ENCODE peak calls at places on chromosomes 4 and X, in ten cellular contexts. Y is stomach, V is left ventricle myocardium inferior, U is Calu3, K is mesothelial cell of epicardium, P is CD14-positive monocyte, C is psoas muscle, M is heart right ventricle, X is neural progenitor cell, W is endothelial cell. S is an unnamed sample.

GRCh38 chr4:89101256-89102161 is 9.8 kb upstream of the TIGD2 start:
- DNase-seq in P (no peak), Y (no peak), M (no peak), X (no peak), V (no peak), C (no peak), K (no peak), U (no peak), W (no peak), S (no peak)

GRCh38 chrX:19670321-19670750 is 155.0 kb upstream of the MAP3K15 start:
- DNase-seq in U (no peak), K (no peak), Y (no peak), X (no peak), C (no peak), M (no peak), W (no peak), P (no peak), V (no peak), S (no peak)

GRCh38 chr4:53531695-53532224 is 59.5 kb downstream of the LNX1 start:
- DNase-seq in W (no peak), K (no peak), X (no peak), P (no peak), V (no peak), U (no peak), C (no peak), M (no peak), Y (no peak), S (no peak)

GRCh38 chrX:15680401-15680800 is 15.8 kb upstream of the CLTRN start:
- DNase-seq in M (no peak), W (no peak), V (no peak), X (no peak), Y (no peak), C (no peak), P (no peak), K (no peak), U (peak), S (no peak)

GRCh38 chr4:74821541-74821940 is 27.2 kb upstream of the BTC start:
- DNase-seq in U (no peak), C (no peak), K (no peak), P (no peak), V (no peak), W (no peak), Y (no peak), X (no peak), M (no peak), S (no peak)

GRCh38 chr4:147761218-147761883 is 29.5 kb downstream of the ARHGAP10 start:
- DNase-seq in P (no peak), W (no peak), K (no peak), C (no peak), U (no peak), M (no peak), X (no peak), V (no peak), Y (no peak), S (no peak)

GRCh38 chr4:188892837-188893236 is 753.6 kb downstream of the TRIML1 start:
- DNase-seq in V (no peak), W (no peak), P (no peak), U (no peak), K (no peak), X (no peak), Y (no peak), C (no peak), M (no peak), S (no peak)

GRCh38 chr4:86934147-86934771 is 552 bp upstream of the AFF1 start:
- DNase-seq in P (no peak), V (no peak), X (peak), W (no peak), U (no peak), K (no peak), C (no peak), M (no peak), Y (no peak), S (no peak)

GRCh38 chr4:108758498-108758897 is 4.4 kb downstream of the ETNPPL start:
- DNase-seq in V (no peak), P (no peak), Y (no peak), M (no peak), W (no peak), C (no peak), X (no peak), U (no peak), K (no peak), S (no peak)

GRCh38 chr4:126051709-126052424 is 737.1 kb downstream of the FAT4 start:
- DNase-seq in U (no peak), M (no peak), W (no peak), C (no peak), Y (no peak), K (no peak), P (no peak), V (no peak), X (no peak), S (no peak)
- TF ChIP-seq CTCF in U (no peak), M (no peak), W (no peak), C (no peak), Y (no peak), K (no peak), P (no peak), V (peak), X (no peak), S (peak)

GRCh38 chrX:25196221-25196620 is 180.5 kb upstream of the ARX start:
- DNase-seq in K (no peak), P (no peak), Y (no peak), V (no peak), C (no peak), M (no peak), X (no peak), U (no peak), W (no peak), S (no peak)

DNA sequence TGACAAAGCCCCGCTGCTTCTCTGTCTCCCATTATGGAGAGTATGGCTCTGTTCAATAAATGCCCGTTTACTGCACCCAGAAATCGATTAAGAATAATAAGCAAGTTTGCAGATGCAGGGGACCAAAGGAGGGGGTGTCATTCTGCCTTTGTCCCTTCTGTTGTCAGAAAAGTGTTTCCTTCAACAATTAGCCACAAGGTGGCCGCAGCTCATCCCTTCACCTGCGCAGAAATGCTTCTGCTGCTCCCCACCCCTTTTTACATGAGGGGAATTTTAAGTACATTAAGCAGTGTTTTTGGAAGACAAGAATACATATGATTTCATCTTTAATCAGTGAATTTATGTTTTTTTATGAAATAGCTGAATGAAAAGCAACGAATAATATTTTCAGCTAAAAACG is 175.6 kb upstream of the ARX start:
- DNase-seq in M (no peak), W (no peak), X (no peak), K (no peak), P (no peak), U (no peak), Y (no peak), V (no peak), C (no peak), S (no peak)
- TF ChIP-seq CTCF in M (no peak), W (no peak), X (peak), K (no peak), P (no peak), U (peak), Y (no peak), V (no peak), C (peak), S (no peak)

GRCh38 chr4:174318829-174319764 is 35.4 kb downstream of the CEP44 start:
- DNase-seq in P (no peak), X (peak), C (no peak), W (peak), Y (no peak), K (no peak), U (no peak), V (no peak), M (no peak), S (no peak)
- TF ChIP-seq CTCF in P (peak), X (peak), C (peak), W (peak), Y (no peak), K (peak), U (peak), V (peak), M (peak), S (peak)

GRCh38 chr4:126109836-126110235 is 795.1 kb downstream of the FAT4 start:
- DNase-seq in X (no peak), W (no peak), V (no peak), Y (no peak), P (no peak), M (no peak), C (no peak), K (no peak), U (no peak), S (no peak)

GRCh38 chr4:126106658-126107057 is 791.9 kb downstream of the FAT4 start:
- DNase-seq in K (no peak), M (no peak), W (no peak), Y (no peak), V (no peak), C (no peak), X (peak), U (no peak), P (no peak), S (no peak)
- TF ChIP-seq CTCF in K (peak), M (no peak), W (peak), Y (no peak), V (no peak), C (no peak), X (peak), U (no peak), P (no peak), S (peak)

DNA sequence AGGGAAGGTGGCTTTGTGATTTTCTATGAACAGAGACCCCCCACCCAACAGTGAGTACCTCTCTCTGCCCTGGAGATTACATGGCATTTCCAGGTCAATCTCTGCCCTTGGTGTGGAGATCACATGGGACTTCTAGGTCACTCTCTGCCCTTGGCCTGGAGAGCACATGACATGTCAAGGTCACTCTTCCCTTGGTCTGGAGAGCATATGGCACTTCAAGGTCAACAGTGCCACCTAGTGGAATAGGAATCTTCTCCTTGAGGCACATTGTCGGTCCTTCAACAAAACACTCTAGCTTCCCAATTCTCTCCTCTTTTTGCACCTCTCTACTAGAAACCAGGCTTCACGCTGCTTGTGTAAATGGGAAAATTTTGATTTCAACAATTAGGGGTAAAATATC is 66.2 kb upstream of the TACR3 start:
- DNase-seq in Y (no peak), V (no peak), U (peak), C (no peak), K (no peak), W (peak), X (peak), P (no peak), M (no peak), S (no peak)
- TF ChIP-seq CTCF in Y (no peak), V (peak), U (peak), C (peak), K (no peak), W (peak), X (peak), P (no peak), M (peak), S (peak)

GRCh38 chr4:34417160-34417559 is 1827.2 kb downstream of the ARAP2 start:
- DNase-seq in W (no peak), C (no peak), Y (no peak), X (no peak), V (no peak), M (no peak), U (no peak), P (no peak), K (no peak), S (no peak)

DNA sequence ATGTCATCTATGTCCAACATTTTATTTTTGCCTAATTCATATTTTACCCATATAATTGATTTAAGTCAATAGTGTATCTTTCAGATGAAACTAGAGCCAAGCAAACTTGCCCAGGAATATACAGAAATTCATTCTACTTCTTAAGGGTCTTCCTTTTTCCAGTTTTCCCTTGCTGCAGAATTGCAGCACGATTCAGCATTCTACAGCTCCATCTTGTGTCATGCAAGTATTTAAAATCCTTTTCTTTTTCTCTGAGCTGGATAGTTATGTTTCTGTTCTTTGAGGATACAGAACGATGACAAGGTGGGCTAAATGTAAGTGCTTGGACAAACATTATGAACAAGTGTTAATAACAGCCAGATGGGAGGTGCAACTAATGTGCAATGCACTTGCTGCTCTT is 1821.8 kb downstream of the ARAP2 start:
- DNase-seq in M (no peak), V (no peak), Y (no peak), W (no peak), U (no peak), K (no peak), P (no peak), C (no peak), X (peak), S (no peak)
- TF ChIP-seq CTCF in M (no peak), V (no peak), Y (no peak), W (no peak), U (no peak), K (no peak), P (no peak), C (no peak), X (peak), S (peak)

S was measured in D721Med.